ENCODE peak calls at places on chromosomes 13 and 19, in five cellular contexts. L, O, Y, W and T are unnamed samples.

GRCh38 chr13:61151062-61151461 is 264.6 kb downstream of the PCDH20 start:
- DNase-seq in L (no peak), O (no peak), Y (no peak), W (no peak), T (no peak)

GRCh38 chr19:14375055-14375581 is 6.1 kb upstream of the ADGRE5 start:
- DNase-seq in L (no peak), O (peak), Y (no peak), W (no peak), T (no peak)

GRCh38 chr19:30799854-30800755 is 427.9 kb downstream of the ZNF536 start:
- DNase-seq in L (no peak), O (no peak), Y (no peak), W (no peak), T (peak)

GRCh38 chr13:100051070-100051469 is 37.8 kb upstream of the PCCA start:
- DNase-seq in L (no peak), O (no peak), Y (no peak), W (no peak), T (no peak)

GRCh38 chr19:39170398-39171231 is 26.1 kb upstream of the NCCRP1 start:
- DNase-seq in L (no peak), O (no peak), Y (no peak), W (no peak), T (no peak)

GRCh38 chr19:17938092-17938845 is 5.5 kb downstream of the CCDC124 start:
- DNase-seq in L (peak), O (peak), Y (peak), W (peak), T (peak)

GRCh38 chr19:50669319-50670101 is 20.3 kb downstream of the C19orf81 start:
- DNase-seq in L (no peak), O (no peak), Y (peak), W (peak), T (peak)

GRCh38 chr19:16569609-16570320 is 2.5 kb downstream of the SLC35E1 start:
- DNase-seq in L (no peak), O (no peak), Y (no peak), W (no peak), T (no peak)

GRCh38 chr19:33721735-33722297 is 74.9 kb upstream of the KCTD15 start:
- DNase-seq in L (no peak), O (no peak), Y (no peak), W (no peak), T (no peak)

GRCh38 chr13:111319998-111320911 is at the start of gene TEX29:
- DNase-seq in L (no peak), O (no peak), Y (no peak), W (no peak), T (no peak)

GRCh38 chr13:44040070-44040753 is 160.5 kb downstream of the LACC1 start:
- DNase-seq in L (no peak), O (no peak), Y (no peak), W (no peak), T (no peak)

GRCh38 chr13:46812398-46812797 is 15.4 kb upstream of the ESD start:
- DNase-seq in L (no peak), O (no peak), Y (no peak), W (no peak), T (no peak)

GRCh38 chr13:30409911-30410704 is 12.2 kb upstream of the UBE2L5 start:
- DNase-seq in L (no peak), O (no peak), Y (no peak), W (no peak), T (no peak)

GRCh38 chr19:17598953-17599352 is 43.5 kb downstream of the COLGALT1 start:
- DNase-seq in L (no peak), O (no peak), Y (no peak), W (no peak), T (no peak)

GRCh38 chr19:47107201-47107952 is 6.2 kb downstream of the ZC3H4 start:
- DNase-seq in L (no peak), O (no peak), Y (no peak), W (no peak), T (no peak)

GRCh38 chr19:4550018-4550417 is 9.5 kb downstream of the SEMA6B start:
- DNase-seq in L (no peak), O (no peak), Y (no peak), W (no peak), T (no peak)

GRCh38 chr13:69274231-69274630 is 833.4 kb upstream of the ATXN8OS start:
- DNase-seq in L (no peak), O (no peak), Y (no peak), W (no peak), T (no peak)

GRCh38 chr13:50389726-50390125 is 374.5 kb downstream of the KCNRG start:
- DNase-seq in L (no peak), O (no peak), Y (no peak), W (no peak), T (no peak)

GRCh38 chr19:39362682-39363657 is 20.7 kb downstream of the SAMD4B start:
- DNase-seq in L (no peak), O (no peak), Y (no peak), W (no peak), T (no peak)

GRCh38 chr19:46896076-46896794 is 35.4 kb downstream of the ARHGAP35 start:
- DNase-seq in L (no peak), O (no peak), Y (no peak), W (no peak), T (peak)

GRCh38 chr13:29587645-29588044 is 7.8 kb downstream of the SLC7A1 start:
- DNase-seq in L (no peak), O (no peak), Y (no peak), W (no peak), T (no peak)

GRCh38 chr19:6424190-6424938 is at the start of gene KHSRP:
- DNase-seq in L (no peak), O (no peak), Y (no peak), W (peak), T (peak)

GRCh38 chr19:58330458-58330857 is 3.7 kb downstream of the ZSCAN22 start:
- DNase-seq in L (no peak), O (no peak), Y (no peak), W (no peak), T (peak)

GRCh38 chr19:13099073-13099999 is 3.3 kb downstream of the LYL1 start:
- DNase-seq in L (peak), O (peak), Y (peak), W (no peak), T (no peak)

GRCh38 chr13:52780092-52780491 is 40.5 kb upstream of the CNMD start:
- DNase-seq in L (no peak), O (no peak), Y (no peak), W (no peak), T (peak)